ENCODE peak calls at places on chromosomes 4 and X, in four cellular contexts. R is A549, N is ovary, Z is upper lobe of left lung. A is an unnamed sample. For H3K4me1, the result is how much of the 10 kb centered on the place peaks cover.

GRCh38 chr4:146959692-146960091 is 14.0 kb upstream of the TTC29 start:
- DNase-seq in N (no peak), R (no peak), Z (no peak), A (no peak)

GRCh38 chr4:95606739-95607138 is 58.0 kb upstream of the UNC5C start:
- DNase-seq in N (no peak), Z (no peak), R (no peak), A (no peak)

GRCh38 chrX:69163936-69164741 is 1.1 kb downstream of the PJA1 start:
- DNase-seq in Z (peak), R (no peak), N (peak), A (no peak)

GRCh38 chr4:185640809-185641675 is 105.7 kb upstream of the PDLIM3 start:
- DNase-seq in R (peak), Z (no peak), N (no peak), A (no peak)

GRCh38 chr4:41977709-41978108 is 3.8 kb upstream of the DCAF4L1 start:
- DNase-seq in N (no peak), Z (no peak), R (no peak), A (no peak)

GRCh38 chr4:185128272-185129119 is 14.6 kb upstream of the SLC25A4 start:
- DNase-seq in N (peak), R (peak), Z (peak), A (no peak)

GRCh38 chrX:154488336-154489075 is 1.9 kb downstream of the SLC10A3 start:
- DNase-seq in Z (no peak), R (no peak), N (no peak), A (peak)

GRCh38 chr4:13535708-13536361 is 8.5 kb downstream of the NKX3-2 start:
- DNase-seq in Z (no peak), N (no peak), R (no peak), A (no peak)

GRCh38 chr4:12965334-12965733 is 518.8 kb downstream of the RAB28 start:
- DNase-seq in N (no peak), Z (no peak), R (no peak), A (no peak)

GRCh38 chrX:45771560-45772340 is 571.1 kb upstream of the DIPK2B start:
- DNase-seq in Z (peak), N (no peak), R (no peak), A (no peak)

GRCh38 chr4:150082241-150082640 is 4.0 kb downstream of the DCLK2 start:
- DNase-seq in Z (no peak), R (no peak), N (no peak), A (no peak)

GRCh38 chrX:14886252-14886651 is 13.0 kb downstream of the MOSPD2 start:
- DNase-seq in N (no peak), R (no peak), Z (no peak), A (no peak)

GRCh38 chrX:63784902-63785692 is at the start of gene ARHGEF9:
- DNase-seq in N (peak), R (no peak), Z (no peak), A (no peak)

GRCh38 chr4:57114973-57115372 is 4.8 kb upstream of the IGFBP7 start:
- DNase-seq in N (no peak), Z (no peak), R (no peak), A (no peak)

DNA sequence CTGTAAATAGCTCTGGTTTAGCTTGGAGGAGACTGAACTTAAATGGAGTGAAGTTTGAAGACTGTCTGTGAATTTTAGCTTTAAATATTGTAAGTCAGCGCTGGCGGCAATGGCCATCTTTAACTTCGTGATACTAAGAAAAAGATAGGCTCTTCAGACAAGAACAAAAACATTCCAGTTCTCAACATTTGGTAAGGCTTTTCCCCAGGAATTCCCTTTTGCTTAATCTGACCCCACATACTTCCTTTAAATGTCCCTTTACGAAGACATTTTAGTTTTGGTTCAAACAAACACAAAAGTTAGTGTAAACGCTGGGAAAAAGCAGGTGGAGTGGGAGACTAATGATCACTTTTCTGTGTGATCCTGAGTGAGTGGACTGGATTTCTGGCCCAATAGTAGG is 106.2 kb downstream of the MAML3 start:
- DNase-seq in Z (no peak), N (no peak), R (no peak), A (no peak)
- H3K4me1 ChIP-seq in Z (under half), N (under half), R (half or more), A (under half)

GRCh38 chr4:99947190-99947578 is 766 bp upstream of the DNAJB14 start:
- DNase-seq in R (no peak), N (no peak), Z (no peak), A (no peak)

GRCh38 chr4:99947608-99948007 is 1.2 kb upstream of the DNAJB14 start:
- DNase-seq in Z (no peak), N (no peak), R (no peak), A (no peak)

GRCh38 chr4:99949999-99950912 is at the start of gene H2AZ1:
- DNase-seq in N (peak), Z (peak), R (peak), A (peak)

GRCh38 chr4:99950913-99951254 is 809 bp upstream of the H2AZ1 start:
- DNase-seq in R (no peak), Z (no peak), N (no peak), A (no peak)

GRCh38 chr4:99949034-99949998 is 759 bp downstream of the H2AZ1 start:
- DNase-seq in R (no peak), Z (peak), N (peak), A (peak)
- TF ChIP-seq EP300 in R (no peak), Z (no peak), N (no peak), A (no peak)

GRCh38 chrX:134115270-134115669 is 121.7 kb upstream of the CCDC160 start:
- DNase-seq in R (no peak), Z (no peak), N (no peak), A (no peak)
- TF ChIP-seq POLR2A in R (no peak), Z (no peak), N (no peak), A (no peak)

GRCh38 chr4:101807351-101807750 is 16.8 kb downstream of the BANK1 start:
- DNase-seq in N (no peak), R (no peak), Z (no peak), A (no peak)
- H3K4me1 ChIP-seq in N (under half), R (under half), Z (under half), A (under half)

DNA sequence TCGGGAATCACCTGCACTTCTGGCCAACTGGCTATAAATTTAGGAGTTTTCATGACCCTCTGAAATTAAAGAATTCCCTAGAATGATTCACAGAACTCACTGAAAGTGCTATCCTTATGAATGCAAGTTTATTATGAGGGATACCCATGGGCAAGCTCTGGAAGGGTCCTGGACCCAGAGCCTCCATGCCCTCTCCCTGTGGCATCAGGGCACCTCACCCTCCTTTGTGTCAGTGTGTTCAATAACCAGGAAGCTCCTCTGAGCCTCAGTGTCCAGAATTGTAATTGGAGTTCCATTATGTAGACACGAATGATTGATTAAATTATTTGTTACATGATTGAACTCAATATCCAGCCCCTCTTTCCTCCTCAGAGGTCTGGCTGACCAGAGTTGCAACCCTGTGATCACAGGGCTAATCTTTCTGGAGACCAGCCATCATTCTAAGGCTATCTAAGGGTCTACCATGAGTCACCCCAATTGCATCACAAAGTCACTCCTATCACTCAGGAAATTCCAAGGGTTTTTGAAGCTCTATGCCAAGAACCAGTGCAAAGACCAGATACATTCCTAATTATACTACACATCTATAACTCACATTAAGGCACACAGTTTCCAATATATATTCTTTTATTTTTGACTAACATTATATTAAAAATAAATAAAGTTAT is 8.9 kb downstream of the ANXA3 start:
- DNase-seq in R (no peak), Z (peak), N (no peak), A (no peak)
- TF ChIP-seq EP300 in R (peak), Z (peak), N (no peak), A (no peak)

GRCh38 chrX:12297353-12297752 is 159.1 kb downstream of the FRMPD4 start:
- DNase-seq in N (no peak), Z (no peak), R (no peak), A (no peak)
- TF ChIP-seq POLR2A in N (no peak), Z (no peak), R (no peak), A (no peak)

DNA sequence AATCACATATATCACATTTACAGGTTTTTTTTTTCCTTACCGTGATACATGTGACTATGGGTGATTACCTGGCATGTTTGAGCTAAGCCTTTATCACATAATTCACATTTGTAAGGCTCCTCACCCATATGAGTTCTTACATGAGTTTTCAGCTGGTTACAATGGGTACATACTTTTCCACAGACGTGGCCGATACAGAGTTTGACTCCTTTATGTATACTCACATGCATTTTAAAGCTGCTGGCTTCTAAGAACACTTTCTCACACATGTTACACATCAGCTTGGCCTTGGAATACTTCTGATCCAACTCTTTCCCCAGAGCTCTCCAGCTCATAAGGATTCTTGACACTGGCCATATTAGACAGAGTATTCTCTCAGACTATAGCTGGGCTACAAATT is 66.3 kb downstream of the TAB3 start:
- DNase-seq in Z (no peak), R (no peak), N (no peak), A (no peak)
- H3K4me1 ChIP-seq in Z (under half), R (under half), N (under half), A (under half)

A was measured in suprapubic skin.